ENCODE peak calls at places on chromosomes 5 and 9, in six cellular contexts. S, J, X, A, I and L are unnamed samples.

GRCh38 chr9:2711716-2712115 is 5.6 kb upstream of the KCNV2 start:
- DNase-seq in S (no peak), J (no peak), X (no peak), A (no peak), I (no peak), L (no peak)

GRCh38 chr9:8401961-8402701 is 602.6 kb upstream of the DMAC1 start:
- DNase-seq in S (no peak), J (no peak), X (no peak), A (no peak), I (no peak), L (no peak)

GRCh38 chr5:126680215-126680817 is 79.6 kb downstream of the PHAX start:
- DNase-seq in S (no peak), J (peak; percentile 62), X (no peak), A (no peak), I (no peak), L (peak; percentile 36)

GRCh38 chr5:25020454-25020853 is 375.7 kb upstream of the CDH10 start:
- DNase-seq in S (no peak), J (no peak), X (no peak), A (no peak), I (no peak), L (no peak)

GRCh38 chr5:138568061-138568824 is 7.0 kb downstream of the HSPA9 start:
- DNase-seq in S (no peak), J (no peak), X (no peak), A (no peak), I (no peak), L (no peak)

GRCh38 chr5:171714851-171715250 is 70.8 kb upstream of the SMIM23 start:
- DNase-seq in S (no peak), J (no peak), X (no peak), A (no peak), I (no peak), L (no peak)

GRCh38 chr9:100087218-100087617 is 11.6 kb downstream of the ERP44 start:
- DNase-seq in S (no peak), J (peak; percentile 83), X (no peak), A (no peak), I (no peak), L (peak; percentile 49)

GRCh38 chr5:171369056-171369455 is 18.6 kb upstream of the NPM1 start:
- DNase-seq in S (no peak), J (no peak), X (no peak), A (no peak), I (no peak), L (no peak)

GRCh38 chr5:91190333-91190680 is 192.8 kb downstream of the ARRDC3 start:
- DNase-seq in S (no peak), J (no peak), X (no peak), A (no peak), I (no peak), L (no peak)

GRCh38 chr5:82405618-82406199 is 127.6 kb upstream of the RPS23 start:
- DNase-seq in S (no peak), J (peak; percentile 98), X (peak; percentile 94), A (no peak), I (no peak), L (peak; percentile 95)

GRCh38 chr5:16727937-16728336 is 111.1 kb upstream of the RETREG1 start:
- DNase-seq in S (no peak), J (no peak), X (no peak), A (peak; percentile 65), I (no peak), L (peak; percentile 52)

GRCh38 chr5:34699155-34700077 is 43.3 kb downstream of the RAI14 start:
- DNase-seq in S (peak; percentile 83), J (no peak), X (no peak), A (no peak), I (no peak), L (no peak)

DNA sequence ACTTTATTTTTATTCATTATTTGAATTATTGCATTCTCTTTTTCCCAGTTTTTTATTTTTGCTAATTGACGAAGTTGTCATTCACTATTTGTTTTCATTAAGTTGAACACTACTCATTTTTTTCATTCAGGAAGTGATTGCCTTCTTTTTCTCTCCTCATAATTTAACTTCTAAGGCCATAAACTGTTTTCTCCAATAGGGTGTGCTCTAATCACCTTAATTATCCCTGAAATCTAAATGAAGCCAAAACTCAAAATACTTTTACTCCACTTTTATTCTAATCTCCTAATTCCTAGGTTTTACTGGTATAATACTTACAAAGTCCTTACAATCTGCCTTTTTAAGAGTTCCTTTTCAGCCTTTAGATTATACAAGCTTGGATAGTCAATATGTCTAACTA is 2.9 kb upstream of the OR13C2 start:
- DNase-seq in S (no peak), J (no peak), X (no peak), A (no peak), I (no peak), L (peak; percentile 1)
- TF ChIP-seq CTCF in S (peak; percentile 21), J (no peak), X (peak; percentile 43), A (no peak), I (no peak), L (no peak)

GRCh38 chr9:124414612-124415011 is 630 bp downstream of the PSMB7 start:
- DNase-seq in S (no peak), J (no peak), X (no peak), A (no peak), I (no peak), L (no peak)

GRCh38 chr9:124409410-124409809 is 5.8 kb downstream of the PSMB7 start:
- DNase-seq in S (no peak), J (no peak), X (no peak), A (no peak), I (no peak), L (no peak)

GRCh38 chr9:124410321-124410913 is 4.8 kb downstream of the PSMB7 start:
- DNase-seq in S (no peak), J (no peak), X (peak; percentile 34), A (no peak), I (no peak), L (no peak)

GRCh38 chr9:124411514-124412227 is 3.6 kb downstream of the PSMB7 start:
- DNase-seq in S (no peak), J (peak; percentile 76), X (peak; percentile 41), A (no peak), I (no peak), L (peak; percentile 86)

GRCh38 chr9:124412228-124412575 is 3.0 kb downstream of the PSMB7 start:
- DNase-seq in S (no peak), J (no peak), X (no peak), A (no peak), I (no peak), L (no peak)
- H3K4me3 ChIP-seq in S (no peak overlapping the region), J (no peak overlapping the region), X (no peak overlapping the region), A (no peak overlapping the region), I (no peak overlapping the region), L (no peak overlapping the region)

DNA sequence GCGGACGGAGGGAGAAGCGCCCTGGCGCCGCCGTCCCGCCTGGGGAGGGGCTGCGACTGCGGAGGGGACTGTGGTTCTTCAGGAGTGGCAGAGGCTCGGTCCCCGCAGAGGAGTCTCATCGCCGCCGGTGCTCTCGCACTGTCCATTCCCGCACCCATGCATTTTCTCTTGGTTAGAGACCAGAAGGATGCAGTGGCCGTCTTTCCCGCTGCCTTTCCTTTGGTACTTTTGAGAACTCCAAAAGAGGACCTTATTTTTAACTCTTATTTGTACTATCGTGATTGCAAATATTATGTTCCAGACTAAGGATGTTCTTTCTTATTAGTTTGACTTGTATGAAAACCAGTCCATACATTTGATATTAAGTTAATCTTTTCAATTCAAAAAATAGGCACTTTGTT is 611 bp downstream of the ZFYVE16 start:
- DNase-seq in S (peak; percentile 90), J (peak; percentile 49), X (peak; percentile 55), A (peak; percentile 70), I (peak; percentile 86), L (peak; percentile 53)
- TF ChIP-seq CTCF in S (no peak), J (no peak), X (peak; percentile 22), A (no peak), I (no peak), L (no peak)

GRCh38 chr9:136087741-136088480 is 7.2 kb downstream of the NACC2 start:
- DNase-seq in S (no peak), J (no peak), X (no peak), A (no peak), I (peak; percentile 60), L (no peak)

GRCh38 chr9:136086213-136086881 is 8.7 kb downstream of the NACC2 start:
- DNase-seq in S (no peak), J (no peak), X (no peak), A (no peak), I (peak; percentile 66), L (no peak)

GRCh38 chr9:136084191-136084944 is 10.7 kb downstream of the NACC2 start:
- DNase-seq in S (no peak), J (no peak), X (no peak), A (no peak), I (peak; percentile 59), L (no peak)

GRCh38 chr9:136086951-136087740 is 7.9 kb downstream of the NACC2 start:
- DNase-seq in S (no peak), J (no peak), X (no peak), A (no peak), I (peak; percentile 58), L (no peak)

DNA sequence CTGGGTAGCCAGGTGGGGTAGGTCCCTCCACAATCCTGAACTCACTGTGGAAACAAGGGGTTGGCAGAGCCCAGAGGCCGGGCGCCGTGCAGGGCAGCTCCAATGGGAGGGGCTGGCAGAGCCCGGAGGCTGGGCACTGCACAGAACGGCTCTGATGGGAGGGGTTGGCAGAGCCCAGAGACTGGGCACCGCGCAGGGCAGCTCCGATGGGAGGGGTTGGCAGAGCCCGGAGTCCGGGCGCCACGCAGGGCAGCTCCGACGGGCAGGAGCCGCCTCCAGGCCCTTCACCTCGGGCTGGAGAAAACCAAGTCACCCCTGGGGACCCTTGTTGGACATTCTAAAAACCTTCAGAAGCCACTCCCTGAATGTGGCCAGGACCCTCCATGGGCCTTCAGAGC is 9.3 kb downstream of the NACC2 start:
- DNase-seq in S (no peak), J (no peak), X (no peak), A (peak; percentile 62), I (peak; percentile 91), L (no peak)
- H3K4me3 ChIP-seq in S (no peak overlapping the region), J (no peak overlapping the region), X (no peak overlapping the region), A (no peak overlapping the region), I (peak overlapping the region; percentile 3), L (no peak overlapping the region)

DNA sequence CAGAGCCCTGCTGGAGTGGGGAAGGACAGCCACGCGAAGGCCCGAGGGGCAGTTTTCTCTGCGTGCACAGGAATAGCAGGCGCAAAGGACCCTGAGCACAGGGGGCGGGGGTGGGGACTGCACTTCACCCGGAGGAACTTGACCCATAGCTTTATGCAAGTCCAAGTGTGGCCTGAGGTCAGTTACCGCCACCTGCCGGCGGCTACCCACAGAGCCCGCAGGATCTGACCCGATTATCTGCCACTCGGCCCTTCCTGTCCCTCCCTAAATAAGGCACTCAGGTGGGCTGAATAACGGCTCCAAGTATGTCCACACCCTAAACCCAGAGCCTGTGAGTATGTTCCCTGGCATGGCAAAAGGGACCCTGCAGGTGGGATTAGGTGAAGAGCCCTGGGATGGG is 65.4 kb upstream of the FCN1 start:
- DNase-seq in S (no peak), J (peak; percentile 11), X (no peak), A (no peak), I (peak; percentile 79), L (no peak)
- TF ChIP-seq CTCF in S (no peak), J (peak; percentile 35), X (peak; percentile 31), A (no peak), I (peak; percentile 63), L (peak; percentile 16)